ENCODE peak calls at places on chromosome 10, in nine cellular contexts. One of them, this sample, is unnamed.

GRCh38 chr10:51687296-51687695 is 12.1 kb downstream of the CSTF2T start:
- DNase-seq in PC-3: no peak
- DNase-seq in CD8-positive, alpha-beta memory T cell: no peak
- DNase-seq in fibroblast of mammary gland: no peak
- DNase-seq in prostate gland: no peak
- DNase-seq in AG04450: no peak
- DNase-seq in endodermal cell: no peak
- DNase-seq in breast epithelium: no peak
- DNase-seq in lower leg skin: no peak
- DNase-seq in this sample: no peak

GRCh38 chr10:131231323-131231964 is 80.1 kb downstream of the TCERG1L start:
- DNase-seq in PC-3: no peak
- DNase-seq in CD8-positive, alpha-beta memory T cell: no peak
- DNase-seq in fibroblast of mammary gland: no peak
- DNase-seq in prostate gland: no peak
- DNase-seq in AG04450: no peak
- DNase-seq in endodermal cell: no peak
- DNase-seq in breast epithelium: no peak
- DNase-seq in lower leg skin: no peak
- DNase-seq in this sample: no peak

GRCh38 chr10:4763960-4764428 is 62.0 kb upstream of the AKR1E2 start:
- DNase-seq in PC-3: peak; percentile 81
- DNase-seq in CD8-positive, alpha-beta memory T cell: no peak
- DNase-seq in fibroblast of mammary gland: peak; percentile 94
- DNase-seq in prostate gland: no peak
- DNase-seq in AG04450: peak; percentile 44
- DNase-seq in endodermal cell: no peak
- DNase-seq in breast epithelium: no peak
- DNase-seq in lower leg skin: no peak
- DNase-seq in this sample: no peak

GRCh38 chr10:112295853-112296830 is 12.9 kb downstream of the TECTB start:
- DNase-seq in PC-3: no peak
- DNase-seq in CD8-positive, alpha-beta memory T cell: no peak
- DNase-seq in fibroblast of mammary gland: peak; percentile 36
- DNase-seq in prostate gland: no peak
- DNase-seq in AG04450: no peak
- DNase-seq in endodermal cell: no peak
- DNase-seq in breast epithelium: no peak
- DNase-seq in lower leg skin: no peak
- DNase-seq in this sample: no peak

GRCh38 chr10:35959103-35959740 is 317.1 kb upstream of the FZD8 start:
- DNase-seq in PC-3: no peak
- DNase-seq in CD8-positive, alpha-beta memory T cell: no peak
- DNase-seq in fibroblast of mammary gland: peak; percentile 24
- DNase-seq in prostate gland: no peak
- DNase-seq in AG04450: no peak
- DNase-seq in endodermal cell: no peak
- DNase-seq in breast epithelium: no peak
- DNase-seq in lower leg skin: no peak
- DNase-seq in this sample: no peak

GRCh38 chr10:104057717-104058116 is 28.0 kb downstream of the COL17A1 start:
- DNase-seq in PC-3: no peak
- DNase-seq in CD8-positive, alpha-beta memory T cell: no peak
- DNase-seq in fibroblast of mammary gland: no peak
- DNase-seq in prostate gland: no peak
- DNase-seq in AG04450: no peak
- DNase-seq in endodermal cell: peak; percentile 85
- DNase-seq in breast epithelium: no peak
- DNase-seq in lower leg skin: no peak
- DNase-seq in this sample: no peak

GRCh38 chr10:45424668-45425404 is 50.8 kb downstream of the ALOX5 start:
- DNase-seq in PC-3: no peak
- DNase-seq in CD8-positive, alpha-beta memory T cell: no peak
- DNase-seq in fibroblast of mammary gland: no peak
- DNase-seq in prostate gland: no peak
- DNase-seq in AG04450: no peak
- DNase-seq in endodermal cell: no peak
- DNase-seq in breast epithelium: no peak
- DNase-seq in lower leg skin: no peak
- DNase-seq in this sample: no peak

GRCh38 chr10:58291538-58292174 is 22.7 kb downstream of the CISD1 start:
- DNase-seq in PC-3: peak; percentile 78
- DNase-seq in CD8-positive, alpha-beta memory T cell: no peak
- DNase-seq in fibroblast of mammary gland: peak; percentile 68
- DNase-seq in prostate gland: peak; percentile 19
- DNase-seq in AG04450: no peak
- DNase-seq in endodermal cell: no peak
- DNase-seq in breast epithelium: no peak
- DNase-seq in lower leg skin: no peak
- DNase-seq in this sample: no peak

GRCh38 chr10:44183667-44184632 is 200.9 kb downstream of the CXCL12 start:
- DNase-seq in PC-3: no peak
- DNase-seq in CD8-positive, alpha-beta memory T cell: no peak
- DNase-seq in fibroblast of mammary gland: peak; percentile 77
- DNase-seq in prostate gland: no peak
- DNase-seq in AG04450: no peak
- DNase-seq in endodermal cell: no peak
- DNase-seq in breast epithelium: no peak
- DNase-seq in lower leg skin: no peak
- DNase-seq in this sample: no peak

GRCh38 chr10:93512565-93512964 is 16.2 kb downstream of the CEP55 start:
- DNase-seq in PC-3: peak; percentile 32
- DNase-seq in CD8-positive, alpha-beta memory T cell: no peak
- DNase-seq in fibroblast of mammary gland: peak; percentile 52
- DNase-seq in prostate gland: no peak
- DNase-seq in AG04450: peak; percentile 38
- DNase-seq in endodermal cell: no peak
- DNase-seq in breast epithelium: no peak
- DNase-seq in lower leg skin: no peak
- DNase-seq in this sample: no peak

GRCh38 chr10:132606536-132607316 is 69.1 kb downstream of the INPP5A start:
- DNase-seq in PC-3: no peak
- DNase-seq in CD8-positive, alpha-beta memory T cell: no peak
- DNase-seq in fibroblast of mammary gland: peak; percentile 42
- DNase-seq in prostate gland: no peak
- DNase-seq in AG04450: no peak
- DNase-seq in endodermal cell: no peak
- DNase-seq in breast epithelium: no peak
- DNase-seq in lower leg skin: no peak
- DNase-seq in this sample: no peak

GRCh38 chr10:28431139-28431538 is 101.8 kb upstream of the WAC start:
- DNase-seq in PC-3: no peak
- DNase-seq in CD8-positive, alpha-beta memory T cell: no peak
- DNase-seq in fibroblast of mammary gland: no peak
- DNase-seq in prostate gland: no peak
- DNase-seq in AG04450: no peak
- DNase-seq in endodermal cell: no peak
- DNase-seq in breast epithelium: no peak
- DNase-seq in lower leg skin: no peak
- DNase-seq in this sample: peak; percentile 71

GRCh38 chr10:59126277-59126676 is 50.2 kb upstream of the PHYHIPL start:
- DNase-seq in PC-3: no peak
- DNase-seq in CD8-positive, alpha-beta memory T cell: no peak
- DNase-seq in fibroblast of mammary gland: no peak
- DNase-seq in prostate gland: no peak
- DNase-seq in AG04450: no peak
- DNase-seq in endodermal cell: peak; percentile 49
- DNase-seq in breast epithelium: no peak
- DNase-seq in lower leg skin: no peak
- DNase-seq in this sample: no peak

DNA sequence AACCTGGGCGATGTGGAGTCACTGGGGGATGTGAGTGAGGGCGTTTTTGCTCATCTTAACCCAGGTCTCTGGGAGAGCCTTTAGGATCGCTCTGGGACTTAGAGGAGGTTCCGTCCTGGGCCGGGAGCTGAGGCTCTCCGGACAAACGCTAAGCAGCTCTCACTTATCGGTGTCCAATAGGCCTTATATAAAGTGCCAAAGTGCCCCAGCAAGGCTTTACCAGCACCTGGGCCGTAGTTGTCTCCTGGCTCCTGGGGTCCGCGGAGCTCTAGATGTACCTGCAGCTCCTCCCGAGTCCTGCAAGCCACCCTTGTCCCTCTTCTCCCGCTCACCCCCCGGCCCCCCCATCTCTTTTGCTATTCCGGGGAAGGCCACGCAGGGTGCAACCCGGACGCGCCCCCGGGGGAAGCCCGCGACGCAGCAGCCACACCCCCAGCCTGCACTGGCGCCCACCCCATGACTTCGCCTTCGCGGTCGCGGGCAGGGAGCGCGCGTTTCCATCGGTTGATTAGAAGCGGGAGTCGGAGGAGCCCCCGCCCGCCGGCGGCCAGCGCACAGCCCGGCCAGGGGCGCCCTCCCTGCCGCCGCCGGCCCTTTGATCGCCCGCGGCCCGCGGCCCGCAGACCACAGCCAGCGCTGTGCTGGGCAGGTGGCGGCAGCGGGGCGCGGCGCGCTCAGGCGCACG is 160.3 kb upstream of the MKI67 start:
- DNase-seq in PC-3: no peak
- DNase-seq in CD8-positive, alpha-beta memory T cell: no peak
- DNase-seq in fibroblast of mammary gland: no peak
- DNase-seq in prostate gland: no peak
- DNase-seq in AG04450: no peak
- DNase-seq in endodermal cell: peak; percentile 76
- DNase-seq in breast epithelium: no peak
- DNase-seq in lower leg skin: no peak
- DNase-seq in this sample: no peak
- H3K4me3 ChIP-seq in PC-3: no peak overlapping the region
- H3K4me3 ChIP-seq in CD8-positive, alpha-beta memory T cell: no peak overlapping the region
- H3K4me3 ChIP-seq in fibroblast of mammary gland: no peak overlapping the region
- H3K4me3 ChIP-seq in prostate gland: no peak overlapping the region
- H3K4me3 ChIP-seq in AG04450: no peak overlapping the region
- H3K4me3 ChIP-seq in endodermal cell: no peak overlapping the region
- H3K4me3 ChIP-seq in breast epithelium: no peak overlapping the region
- H3K4me3 ChIP-seq in lower leg skin: no peak overlapping the region
- H3K4me3 ChIP-seq in this sample: no peak overlapping the region

GRCh38 chr10:114262478-114262877 is 23.4 kb downstream of the VWA2 start:
- DNase-seq in PC-3: no peak
- DNase-seq in CD8-positive, alpha-beta memory T cell: no peak
- DNase-seq in fibroblast of mammary gland: no peak
- DNase-seq in prostate gland: no peak
- DNase-seq in AG04450: no peak
- DNase-seq in endodermal cell: peak; percentile 69
- DNase-seq in breast epithelium: no peak
- DNase-seq in lower leg skin: no peak
- DNase-seq in this sample: no peak

GRCh38 chr10:114259825-114260224 is 20.8 kb downstream of the VWA2 start:
- DNase-seq in PC-3: no peak
- DNase-seq in CD8-positive, alpha-beta memory T cell: no peak
- DNase-seq in fibroblast of mammary gland: peak; percentile 86
- DNase-seq in prostate gland: no peak
- DNase-seq in AG04450: no peak
- DNase-seq in endodermal cell: no peak
- DNase-seq in breast epithelium: no peak
- DNase-seq in lower leg skin: peak; percentile 40
- DNase-seq in this sample: no peak

GRCh38 chr10:114258274-114258840 is 19.3 kb downstream of the VWA2 start:
- DNase-seq in PC-3: no peak
- DNase-seq in CD8-positive, alpha-beta memory T cell: no peak
- DNase-seq in fibroblast of mammary gland: no peak
- DNase-seq in prostate gland: no peak
- DNase-seq in AG04450: no peak
- DNase-seq in endodermal cell: no peak
- DNase-seq in breast epithelium: no peak
- DNase-seq in lower leg skin: no peak
- DNase-seq in this sample: no peak

GRCh38 chr10:114260366-114260765 is 21.3 kb downstream of the VWA2 start:
- DNase-seq in PC-3: no peak
- DNase-seq in CD8-positive, alpha-beta memory T cell: no peak
- DNase-seq in fibroblast of mammary gland: no peak
- DNase-seq in prostate gland: no peak
- DNase-seq in AG04450: no peak
- DNase-seq in endodermal cell: no peak
- DNase-seq in breast epithelium: no peak
- DNase-seq in lower leg skin: no peak
- DNase-seq in this sample: no peak

DNA sequence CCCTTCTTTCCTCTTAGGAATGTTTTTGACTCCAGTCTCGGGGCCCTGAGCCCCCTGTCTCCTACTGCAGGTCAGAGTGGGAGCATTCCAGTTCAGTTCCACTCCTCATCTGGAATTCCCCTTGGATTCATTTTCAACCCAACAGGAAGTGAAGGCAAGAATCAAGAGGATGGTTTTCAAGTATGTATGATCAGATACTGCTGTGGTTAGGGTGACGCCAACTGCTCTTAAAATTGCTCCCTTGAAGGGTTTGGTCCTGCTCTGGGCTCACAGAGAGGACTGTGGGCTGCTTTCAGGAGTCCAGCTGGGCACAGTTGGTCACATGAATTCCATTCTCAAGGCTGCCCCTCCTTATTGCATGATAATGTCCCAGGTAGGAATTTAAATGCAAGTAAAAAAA is 22.1 kb downstream of the VWA2 start:
- DNase-seq in PC-3: no peak
- DNase-seq in CD8-positive, alpha-beta memory T cell: no peak
- DNase-seq in fibroblast of mammary gland: peak; percentile 41
- DNase-seq in prostate gland: no peak
- DNase-seq in AG04450: no peak
- DNase-seq in endodermal cell: no peak
- DNase-seq in breast epithelium: no peak
- DNase-seq in lower leg skin: no peak
- DNase-seq in this sample: no peak
- H3K4me3 ChIP-seq in PC-3: no peak overlapping the region
- H3K4me3 ChIP-seq in CD8-positive, alpha-beta memory T cell: no peak overlapping the region
- H3K4me3 ChIP-seq in fibroblast of mammary gland: no peak overlapping the region
- H3K4me3 ChIP-seq in prostate gland: no peak overlapping the region
- H3K4me3 ChIP-seq in AG04450: no peak overlapping the region
- H3K4me3 ChIP-seq in endodermal cell: no peak overlapping the region
- H3K4me3 ChIP-seq in breast epithelium: no peak overlapping the region
- H3K4me3 ChIP-seq in lower leg skin: no peak overlapping the region
- H3K4me3 ChIP-seq in this sample: no peak overlapping the region

DNA sequence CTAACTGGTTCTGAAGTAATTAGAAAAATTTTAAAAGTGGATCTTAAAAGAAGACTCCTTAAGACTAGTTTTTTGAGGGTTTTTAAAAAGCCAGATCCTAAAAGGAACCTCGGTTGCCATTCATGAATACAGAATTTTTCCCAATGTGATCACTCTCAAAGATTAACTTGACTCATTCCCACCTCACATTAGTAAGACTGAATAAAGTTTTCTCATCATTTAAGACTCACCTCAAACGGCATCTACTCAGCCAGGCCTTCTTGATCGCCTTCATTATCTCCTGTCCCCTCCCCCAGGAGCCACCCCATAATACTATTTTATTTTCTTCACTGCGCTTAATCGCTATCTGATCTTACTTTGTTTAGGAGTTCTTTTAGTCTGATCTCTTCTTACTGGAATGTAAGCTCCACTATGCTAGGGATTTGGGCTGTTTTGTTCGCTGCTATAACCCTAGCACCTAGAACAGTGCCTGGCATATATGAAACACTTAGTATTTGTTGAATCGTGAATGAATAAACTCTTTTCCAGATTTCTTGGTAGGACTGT is 55.9 kb upstream of the PCGF5 start:
- DNase-seq in PC-3: peak; percentile 22
- DNase-seq in CD8-positive, alpha-beta memory T cell: no peak
- DNase-seq in fibroblast of mammary gland: peak; percentile 61
- DNase-seq in prostate gland: no peak
- DNase-seq in AG04450: no peak
- DNase-seq in endodermal cell: no peak
- DNase-seq in breast epithelium: no peak
- DNase-seq in lower leg skin: no peak
- DNase-seq in this sample: no peak
- H3K4me3 ChIP-seq in PC-3: peak overlapping the region; percentile 82
- H3K4me3 ChIP-seq in CD8-positive, alpha-beta memory T cell: peak overlapping the region; percentile 71
- H3K4me3 ChIP-seq in fibroblast of mammary gland: peak overlapping the region; percentile 70
- H3K4me3 ChIP-seq in prostate gland: peak overlapping the region; percentile 88
- H3K4me3 ChIP-seq in AG04450: no peak overlapping the region
- H3K4me3 ChIP-seq in endodermal cell: peak overlapping the region; percentile 79
- H3K4me3 ChIP-seq in breast epithelium: no peak overlapping the region
- H3K4me3 ChIP-seq in lower leg skin: no peak overlapping the region
- H3K4me3 ChIP-seq in this sample: peak overlapping the region; percentile 56

GRCh38 chr10:3076138-3076537 is 8.8 kb downstream of the PFKP start:
- DNase-seq in PC-3: no peak
- DNase-seq in CD8-positive, alpha-beta memory T cell: no peak
- DNase-seq in fibroblast of mammary gland: no peak
- DNase-seq in prostate gland: no peak
- DNase-seq in AG04450: no peak
- DNase-seq in endodermal cell: no peak
- DNase-seq in breast epithelium: no peak
- DNase-seq in lower leg skin: no peak
- DNase-seq in this sample: no peak
- H3K4me3 ChIP-seq in PC-3: no peak overlapping the region
- H3K4me3 ChIP-seq in CD8-positive, alpha-beta memory T cell: no peak overlapping the region
- H3K4me3 ChIP-seq in fibroblast of mammary gland: no peak overlapping the region
- H3K4me3 ChIP-seq in prostate gland: no peak overlapping the region
- H3K4me3 ChIP-seq in AG04450: no peak overlapping the region
- H3K4me3 ChIP-seq in endodermal cell: no peak overlapping the region
- H3K4me3 ChIP-seq in breast epithelium: no peak overlapping the region
- H3K4me3 ChIP-seq in lower leg skin: no peak overlapping the region
- H3K4me3 ChIP-seq in this sample: no peak overlapping the region